ENCODE peak calls at places on chromosome 19, in eight cellular contexts. One of them, this sample, is unnamed.

GRCh38 chr19:14149011-14149410 is 12.6 kb upstream of the ASF1B start:
- DNase-seq in fibroblast of lung: no peak
- DNase-seq in T-helper 2 cell: no peak
- DNase-seq in RCC 7860: no peak
- DNase-seq in ELR: no peak
- DNase-seq in neural crest cell: no peak
- DNase-seq in activated naive CD8-positive, alpha-beta T cell treated with anti-CD3 and anti-CD28 coated beads, Interleukin-2, amount 50 U/mL, for 24 hours: no peak
- DNase-seq in AG08395: no peak
- DNase-seq in this sample: no peak

GRCh38 chr19:23716792-23717191 is 29.8 kb upstream of the ZNF675 start:
- DNase-seq in fibroblast of lung: no peak
- DNase-seq in T-helper 2 cell: no peak
- DNase-seq in RCC 7860: no peak
- DNase-seq in ELR: peak; percentile 17
- DNase-seq in neural crest cell: no peak
- DNase-seq in activated naive CD8-positive, alpha-beta T cell treated with anti-CD3 and anti-CD28 coated beads, Interleukin-2, amount 50 U/mL, for 24 hours: no peak
- DNase-seq in AG08395: no peak
- DNase-seq in this sample: no peak

GRCh38 chr19:44024900-44025216 is 321 bp upstream of the ZNF222 start:
- DNase-seq in fibroblast of lung: no peak
- DNase-seq in T-helper 2 cell: no peak
- DNase-seq in RCC 7860: no peak
- DNase-seq in ELR: no peak
- DNase-seq in neural crest cell: no peak
- DNase-seq in activated naive CD8-positive, alpha-beta T cell treated with anti-CD3 and anti-CD28 coated beads, Interleukin-2, amount 50 U/mL, for 24 hours: no peak
- DNase-seq in AG08395: no peak
- DNase-seq in this sample: no peak

GRCh38 chr19:50377051-50377441 is 789 bp downstream of the NR1H2 start:
- DNase-seq in fibroblast of lung: no peak
- DNase-seq in T-helper 2 cell: peak; percentile 38
- DNase-seq in RCC 7860: no peak
- DNase-seq in ELR: no peak
- DNase-seq in neural crest cell: no peak
- DNase-seq in activated naive CD8-positive, alpha-beta T cell treated with anti-CD3 and anti-CD28 coated beads, Interleukin-2, amount 50 U/mL, for 24 hours: peak; percentile 58
- DNase-seq in AG08395: no peak
- DNase-seq in this sample: no peak

GRCh38 chr19:3071764-3072163 is 9.5 kb upstream of the TLE5 start:
- DNase-seq in fibroblast of lung: no peak
- DNase-seq in T-helper 2 cell: no peak
- DNase-seq in RCC 7860: no peak
- DNase-seq in ELR: no peak
- DNase-seq in neural crest cell: no peak
- DNase-seq in activated naive CD8-positive, alpha-beta T cell treated with anti-CD3 and anti-CD28 coated beads, Interleukin-2, amount 50 U/mL, for 24 hours: no peak
- DNase-seq in AG08395: no peak
- DNase-seq in this sample: no peak

GRCh38 chr19:16381756-16382401 is 57.3 kb downstream of the KLF2 start:
- DNase-seq in fibroblast of lung: peak; percentile 57
- DNase-seq in T-helper 2 cell: no peak
- DNase-seq in RCC 7860: no peak
- DNase-seq in ELR: no peak
- DNase-seq in neural crest cell: no peak
- DNase-seq in activated naive CD8-positive, alpha-beta T cell treated with anti-CD3 and anti-CD28 coated beads, Interleukin-2, amount 50 U/mL, for 24 hours: no peak
- DNase-seq in AG08395: peak; percentile 87
- DNase-seq in this sample: no peak

GRCh38 chr19:56076413-56076998 is 44.6 kb downstream of the ZNF787 start:
- DNase-seq in fibroblast of lung: peak; percentile 64
- DNase-seq in T-helper 2 cell: no peak
- DNase-seq in RCC 7860: no peak
- DNase-seq in ELR: peak; percentile 61
- DNase-seq in neural crest cell: peak; percentile 76
- DNase-seq in activated naive CD8-positive, alpha-beta T cell treated with anti-CD3 and anti-CD28 coated beads, Interleukin-2, amount 50 U/mL, for 24 hours: peak; percentile 65
- DNase-seq in AG08395: peak; percentile 79
- DNase-seq in this sample: no peak

GRCh38 chr19:55526216-55527196 is 10.4 kb downstream of the SBK2 start:
- DNase-seq in fibroblast of lung: peak; percentile 84
- DNase-seq in T-helper 2 cell: no peak
- DNase-seq in RCC 7860: peak; percentile 32
- DNase-seq in ELR: peak; percentile 48
- DNase-seq in neural crest cell: no peak
- DNase-seq in activated naive CD8-positive, alpha-beta T cell treated with anti-CD3 and anti-CD28 coated beads, Interleukin-2, amount 50 U/mL, for 24 hours: no peak
- DNase-seq in AG08395: peak; percentile 57
- DNase-seq in this sample: no peak

GRCh38 chr19:44623080-44623479 is 9.7 kb downstream of the IGSF23 start:
- DNase-seq in fibroblast of lung: no peak
- DNase-seq in T-helper 2 cell: no peak
- DNase-seq in RCC 7860: no peak
- DNase-seq in ELR: peak; percentile 10
- DNase-seq in neural crest cell: no peak
- DNase-seq in activated naive CD8-positive, alpha-beta T cell treated with anti-CD3 and anti-CD28 coated beads, Interleukin-2, amount 50 U/mL, for 24 hours: no peak
- DNase-seq in AG08395: peak; percentile 58
- DNase-seq in this sample: no peak

GRCh38 chr19:958967-959685 is 25.0 kb upstream of the WDR18 start:
- DNase-seq in fibroblast of lung: peak; percentile 9
- DNase-seq in T-helper 2 cell: no peak
- DNase-seq in RCC 7860: peak; percentile 70
- DNase-seq in ELR: peak; percentile 74
- DNase-seq in neural crest cell: no peak
- DNase-seq in activated naive CD8-positive, alpha-beta T cell treated with anti-CD3 and anti-CD28 coated beads, Interleukin-2, amount 50 U/mL, for 24 hours: peak; percentile 31
- DNase-seq in AG08395: no peak
- DNase-seq in this sample: no peak

GRCh38 chr19:16274466-16274865 is 50.2 kb upstream of the KLF2 start:
- DNase-seq in fibroblast of lung: no peak
- DNase-seq in T-helper 2 cell: no peak
- DNase-seq in RCC 7860: no peak
- DNase-seq in ELR: no peak
- DNase-seq in neural crest cell: no peak
- DNase-seq in activated naive CD8-positive, alpha-beta T cell treated with anti-CD3 and anti-CD28 coated beads, Interleukin-2, amount 50 U/mL, for 24 hours: no peak
- DNase-seq in AG08395: peak; percentile 39
- DNase-seq in this sample: no peak

GRCh38 chr19:2551864-2552185 is 75.9 kb downstream of the GADD45B start:
- DNase-seq in fibroblast of lung: no peak
- DNase-seq in T-helper 2 cell: no peak
- DNase-seq in RCC 7860: no peak
- DNase-seq in ELR: no peak
- DNase-seq in neural crest cell: no peak
- DNase-seq in activated naive CD8-positive, alpha-beta T cell treated with anti-CD3 and anti-CD28 coated beads, Interleukin-2, amount 50 U/mL, for 24 hours: no peak
- DNase-seq in AG08395: no peak
- DNase-seq in this sample: no peak

GRCh38 chr19:5093953-5094718 is 125.2 kb downstream of the KDM4B start:
- DNase-seq in fibroblast of lung: no peak
- DNase-seq in T-helper 2 cell: no peak
- DNase-seq in RCC 7860: no peak
- DNase-seq in ELR: no peak
- DNase-seq in neural crest cell: no peak
- DNase-seq in activated naive CD8-positive, alpha-beta T cell treated with anti-CD3 and anti-CD28 coated beads, Interleukin-2, amount 50 U/mL, for 24 hours: no peak
- DNase-seq in AG08395: no peak
- DNase-seq in this sample: no peak

This sample was measured in iPS DF 6.9.